ENCODE peak calls at places on chromosomes 5 and 9, in eight cellular contexts. One of them, this sample, is unnamed.
A peak's percentile ranks its signal among the peaks of the same experiment; 100 is the strongest.

GRCh38 chr5:52895572-52896296 is 93.4 kb upstream of the ITGA2 start:
- DNase-seq in PC-9: no peak
- DNase-seq in IMR-90: no peak
- DNase-seq in HCT116: no peak
- DNase-seq in fibroblast of lung: no peak
- DNase-seq in neural progenitor cell: no peak
- DNase-seq in astrocyte: no peak
- DNase-seq in uterus: no peak
- DNase-seq in this sample: no peak

GRCh38 chr9:8579661-8580060 is 780.1 kb upstream of the DMAC1 start:
- DNase-seq in neural progenitor cell: no peak
- DNase-seq in PC-9: no peak
- DNase-seq in HCT116: no peak
- DNase-seq in astrocyte: no peak
- DNase-seq in IMR-90: no peak
- DNase-seq in fibroblast of lung: no peak
- DNase-seq in uterus: no peak
- DNase-seq in this sample: no peak

GRCh38 chr5:171311698-171312083 is 2.6 kb downstream of the TLX3 start:
- DNase-seq in PC-9: no peak
- DNase-seq in uterus: no peak
- DNase-seq in fibroblast of lung: no peak
- DNase-seq in astrocyte: no peak
- DNase-seq in neural progenitor cell: no peak
- DNase-seq in HCT116: no peak
- DNase-seq in IMR-90: no peak
- DNase-seq in this sample: no peak

GRCh38 chr5:116157902-116158301 is 73.1 kb downstream of the COMMD10 start:
- DNase-seq in PC-9: no peak
- DNase-seq in fibroblast of lung: peak; percentile 41
- DNase-seq in uterus: no peak
- DNase-seq in neural progenitor cell: no peak
- DNase-seq in HCT116: no peak
- DNase-seq in IMR-90: no peak
- DNase-seq in astrocyte: peak; percentile 36
- DNase-seq in this sample: no peak

GRCh38 chr5:143836161-143836725 is 24.3 kb downstream of the HMHB1 start:
- DNase-seq in neural progenitor cell: no peak
- DNase-seq in fibroblast of lung: no peak
- DNase-seq in IMR-90: no peak
- DNase-seq in uterus: no peak
- DNase-seq in HCT116: no peak
- DNase-seq in PC-9: no peak
- DNase-seq in astrocyte: no peak
- DNase-seq in this sample: no peak

GRCh38 chr5:138969323-138970013 is 94.3 kb upstream of the LRRTM2 start:
- DNase-seq in fibroblast of lung: no peak
- DNase-seq in neural progenitor cell: no peak
- DNase-seq in HCT116: no peak
- DNase-seq in IMR-90: no peak
- DNase-seq in astrocyte: no peak
- DNase-seq in uterus: no peak
- DNase-seq in PC-9: no peak
- DNase-seq in this sample: no peak

GRCh38 chr5:10355071-10355889 is 1.8 kb downstream of the MARCHF6 start:
- DNase-seq in HCT116: no peak
- DNase-seq in neural progenitor cell: no peak
- DNase-seq in PC-9: no peak
- DNase-seq in IMR-90: peak; percentile 71
- DNase-seq in astrocyte: peak; percentile 76
- DNase-seq in uterus: no peak
- DNase-seq in fibroblast of lung: peak; percentile 85
- DNase-seq in this sample: peak; percentile 19

GRCh38 chr9:75090579-75090978 is 2.3 kb downstream of the OSTF1 start:
- DNase-seq in PC-9: no peak
- DNase-seq in uterus: no peak
- DNase-seq in neural progenitor cell: no peak
- DNase-seq in HCT116: no peak
- DNase-seq in IMR-90: no peak
- DNase-seq in fibroblast of lung: no peak
- DNase-seq in astrocyte: no peak
- DNase-seq in this sample: no peak

DNA sequence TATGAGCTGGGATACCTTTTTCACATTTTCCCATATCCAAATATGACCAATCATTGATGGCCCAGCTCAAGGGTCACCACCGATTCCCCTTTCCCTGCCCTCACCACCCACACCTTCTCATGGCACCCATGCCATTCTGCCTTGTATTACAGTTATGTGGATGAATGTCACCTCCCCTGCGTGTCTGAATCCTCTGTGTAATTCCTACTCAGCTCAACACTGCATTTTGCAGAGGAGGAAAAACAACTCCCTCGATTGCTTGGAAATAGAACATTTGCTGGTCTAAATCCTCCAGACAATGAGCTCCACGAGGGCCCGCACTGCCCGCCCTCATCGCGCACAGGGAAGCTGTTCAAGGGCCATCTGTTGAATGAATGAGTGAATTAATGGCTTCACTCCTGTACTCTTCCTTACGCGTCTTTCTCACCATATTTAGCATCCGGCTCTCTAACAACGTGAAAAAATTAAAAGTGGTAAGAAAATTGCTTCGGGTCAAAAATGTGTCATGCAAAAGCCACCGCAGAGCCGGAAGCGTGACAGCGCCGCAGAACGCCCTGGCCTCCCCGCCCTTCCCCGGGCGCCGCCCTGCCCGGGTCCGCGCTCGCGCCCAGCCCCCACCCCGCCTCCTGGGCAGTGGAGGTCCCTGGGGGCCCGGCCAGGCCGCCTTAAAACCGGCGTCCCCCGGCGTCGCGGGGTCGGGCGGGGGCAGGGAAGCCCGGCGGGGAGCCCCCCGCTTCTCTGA is 703 bp downstream of the SUSD1 start:
- DNase-seq in neural progenitor cell: peak; percentile 50
- DNase-seq in uterus: no peak
- DNase-seq in PC-9: peak; percentile 81
- DNase-seq in astrocyte: peak; percentile 18
- DNase-seq in IMR-90: peak; percentile 16
- DNase-seq in fibroblast of lung: peak; percentile 45
- DNase-seq in HCT116: no peak
- DNase-seq in this sample: no peak
- H3K27ac ChIP-seq in neural progenitor cell: no peak overlapping the region
- H3K27ac ChIP-seq in uterus: peak overlapping the region; percentile 27
- H3K27ac ChIP-seq in PC-9: peak overlapping the region; percentile 86
- H3K27ac ChIP-seq in astrocyte: no peak overlapping the region
- H3K27ac ChIP-seq in IMR-90: no peak overlapping the region
- H3K27ac ChIP-seq in fibroblast of lung: peak overlapping the region; percentile 38
- H3K27ac ChIP-seq in HCT116: peak overlapping the region; percentile 77
- H3K27ac ChIP-seq in this sample: no peak overlapping the region

GRCh38 chr9:96418920-96419690 is 935 bp upstream of the ZNF367 start:
- DNase-seq in uterus: peak; percentile 49
- DNase-seq in IMR-90: peak; percentile 13
- DNase-seq in astrocyte: no peak
- DNase-seq in HCT116: no peak
- DNase-seq in PC-9: peak; percentile 85
- DNase-seq in neural progenitor cell: peak; percentile 85
- DNase-seq in fibroblast of lung: peak; percentile 40
- DNase-seq in this sample: peak; percentile 3

GRCh38 chr9:96419691-96419969 is 1.5 kb upstream of the ZNF367 start:
- DNase-seq in neural progenitor cell: no peak
- DNase-seq in fibroblast of lung: no peak
- DNase-seq in astrocyte: no peak
- DNase-seq in uterus: no peak
- DNase-seq in PC-9: no peak
- DNase-seq in IMR-90: no peak
- DNase-seq in HCT116: no peak
- DNase-seq in this sample: no peak

GRCh38 chr9:96417051-96417586 is 1.1 kb downstream of the ZNF367 start:
- DNase-seq in PC-9: peak; percentile 86
- DNase-seq in astrocyte: peak; percentile 47
- DNase-seq in IMR-90: peak; percentile 72
- DNase-seq in fibroblast of lung: peak; percentile 74
- DNase-seq in HCT116: peak; percentile 56
- DNase-seq in uterus: peak; percentile 86
- DNase-seq in neural progenitor cell: peak; percentile 93
- DNase-seq in this sample: peak; percentile 66

GRCh38 chr9:96418074-96418919 is at the start of gene ZNF367:
- DNase-seq in HCT116: peak; percentile 90
- DNase-seq in PC-9: peak; percentile 99
- DNase-seq in neural progenitor cell: peak; percentile 98
- DNase-seq in uterus: peak; percentile 97
- DNase-seq in IMR-90: peak; percentile 95
- DNase-seq in astrocyte: peak; percentile 93
- DNase-seq in fibroblast of lung: peak; percentile 98
- DNase-seq in this sample: peak; percentile 96

DNA sequence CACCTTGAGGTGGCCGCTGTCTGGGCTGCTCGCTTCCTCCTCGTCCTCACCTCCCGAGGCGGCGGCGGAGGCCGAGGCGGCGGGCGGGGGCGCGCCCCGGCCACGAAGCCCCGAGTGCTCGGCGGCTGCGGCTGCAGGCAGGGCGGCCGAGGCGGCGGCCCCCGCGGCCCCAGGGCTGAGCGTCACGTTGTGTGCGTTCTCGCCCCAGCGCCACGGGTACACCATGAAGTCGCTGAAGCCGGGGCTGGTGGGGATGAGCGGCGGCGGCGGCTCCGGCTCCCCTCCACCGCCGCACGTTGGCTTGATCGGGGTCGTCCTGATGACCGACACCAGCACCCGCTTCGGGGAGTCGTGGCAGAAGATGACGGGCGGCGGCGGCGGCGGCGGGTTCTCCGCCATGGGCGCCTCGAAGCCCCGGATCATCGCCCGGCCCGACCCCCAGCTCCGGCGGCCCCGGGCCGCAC is 528 bp downstream of the ZNF367 start:
- DNase-seq in HCT116: no peak
- DNase-seq in uterus: no peak
- DNase-seq in IMR-90: no peak
- DNase-seq in neural progenitor cell: no peak
- DNase-seq in fibroblast of lung: no peak
- DNase-seq in astrocyte: no peak
- DNase-seq in PC-9: no peak
- DNase-seq in this sample: no peak
- H3K36me3 ChIP-seq in HCT116: no peaks in the 10 kb centered on the region
- H3K36me3 ChIP-seq in uterus: no peaks in the 10 kb centered on the region
- H3K36me3 ChIP-seq in IMR-90: no peaks in the 10 kb centered on the region
- H3K36me3 ChIP-seq in neural progenitor cell: no peaks in the 10 kb centered on the region
- H3K36me3 ChIP-seq in fibroblast of lung: no peaks in the 10 kb centered on the region
- H3K36me3 ChIP-seq in astrocyte: no peaks in the 10 kb centered on the region
- H3K36me3 ChIP-seq in PC-9: no peaks in the 10 kb centered on the region
- H3K36me3 ChIP-seq in this sample: no peaks in the 10 kb centered on the region

GRCh38 chr5:73197637-73198257 is 24.8 kb downstream of the TMEM174 start:
- DNase-seq in fibroblast of lung: no peak
- DNase-seq in HCT116: no peak
- DNase-seq in neural progenitor cell: no peak
- DNase-seq in PC-9: no peak
- DNase-seq in uterus: no peak
- DNase-seq in astrocyte: no peak
- DNase-seq in IMR-90: no peak
- DNase-seq in this sample: no peak

GRCh38 chr5:73196201-73196600 is 23.2 kb downstream of the TMEM174 start:
- DNase-seq in uterus: no peak
- DNase-seq in IMR-90: no peak
- DNase-seq in PC-9: no peak
- DNase-seq in fibroblast of lung: no peak
- DNase-seq in neural progenitor cell: no peak
- DNase-seq in astrocyte: no peak
- DNase-seq in HCT116: no peak
- DNase-seq in this sample: no peak

GRCh38 chr5:73199671-73200070 is 26.7 kb downstream of the TMEM174 start:
- DNase-seq in IMR-90: no peak
- DNase-seq in HCT116: no peak
- DNase-seq in uterus: no peak
- DNase-seq in PC-9: no peak
- DNase-seq in fibroblast of lung: no peak
- DNase-seq in astrocyte: peak; percentile 8
- DNase-seq in neural progenitor cell: no peak
- DNase-seq in this sample: no peak

GRCh38 chr5:73201547-73202513 is 28.8 kb downstream of the TMEM174 start:
- DNase-seq in astrocyte: peak; percentile 32
- DNase-seq in uterus: peak; percentile 39
- DNase-seq in neural progenitor cell: peak; percentile 85
- DNase-seq in IMR-90: peak; percentile 47
- DNase-seq in HCT116: peak; percentile 78
- DNase-seq in PC-9: peak; percentile 70
- DNase-seq in fibroblast of lung: peak; percentile 53
- DNase-seq in this sample: peak; percentile 53

DNA sequence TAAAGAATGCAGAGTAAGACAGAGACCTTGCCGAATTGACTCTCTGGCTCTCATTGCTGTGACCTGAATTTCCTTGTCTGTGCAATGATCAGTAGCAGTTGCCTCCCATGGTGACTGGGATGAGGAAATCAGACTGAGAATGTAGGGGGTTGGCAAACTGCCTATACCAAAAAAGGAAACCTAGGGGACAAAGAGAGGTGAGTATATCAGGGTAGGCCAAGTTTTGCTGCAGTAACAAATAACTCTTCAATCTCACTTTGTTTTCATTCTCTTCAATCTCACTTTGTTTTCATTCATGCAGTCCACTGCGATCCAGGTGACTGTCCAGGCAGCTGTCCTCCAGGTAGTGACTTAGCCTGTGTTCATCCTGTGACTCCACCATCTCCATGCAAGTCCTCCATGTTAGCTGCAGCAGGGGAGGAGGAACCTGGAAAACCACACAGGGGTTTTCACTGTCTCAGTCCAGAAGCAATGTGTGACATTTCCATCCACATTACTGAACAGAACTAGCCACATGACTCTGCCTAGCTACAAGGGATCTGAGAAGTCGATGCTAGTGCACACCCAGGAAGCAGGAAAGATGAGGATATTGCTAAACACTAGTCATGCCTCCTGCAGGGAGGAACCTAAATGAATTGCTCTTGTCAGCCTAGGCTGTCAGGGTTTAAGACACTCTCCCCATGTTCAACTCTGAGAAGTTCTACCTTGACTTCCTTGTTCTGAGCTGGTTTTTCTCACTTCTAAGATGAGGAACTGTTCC is 26.0 kb downstream of the TMEM174 start:
- DNase-seq in uterus: no peak
- DNase-seq in IMR-90: no peak
- DNase-seq in PC-9: no peak
- DNase-seq in HCT116: no peak
- DNase-seq in fibroblast of lung: no peak
- DNase-seq in astrocyte: no peak
- DNase-seq in neural progenitor cell: no peak
- DNase-seq in this sample: no peak
- H3K27me3 ChIP-seq in uterus: no peaks in the 10 kb centered on the region
- H3K27me3 ChIP-seq in IMR-90: peaks cover 29% of the 10 kb centered on the region
- H3K27me3 ChIP-seq in PC-9: no peaks in the 10 kb centered on the region
- H3K27me3 ChIP-seq in HCT116: no peaks in the 10 kb centered on the region
- H3K27me3 ChIP-seq in fibroblast of lung: peaks cover 36% of the 10 kb centered on the region
- H3K27me3 ChIP-seq in astrocyte: peaks cover 11% of the 10 kb centered on the region
- H3K27me3 ChIP-seq in neural progenitor cell: peaks cover 13% of the 10 kb centered on the region
- H3K27me3 ChIP-seq in this sample: no peaks in the 10 kb centered on the region

GRCh38 chr9:137969008-137969407 is 91.4 kb downstream of the CACNA1B start:
- DNase-seq in IMR-90: no peak
- DNase-seq in neural progenitor cell: no peak
- DNase-seq in PC-9: no peak
- DNase-seq in astrocyte: no peak
- DNase-seq in uterus: no peak
- DNase-seq in HCT116: no peak
- DNase-seq in fibroblast of lung: no peak
- DNase-seq in this sample: no peak

GRCh38 chr9:137968235-137968634 is 90.7 kb downstream of the CACNA1B start:
- DNase-seq in HCT116: no peak
- DNase-seq in PC-9: no peak
- DNase-seq in uterus: no peak
- DNase-seq in neural progenitor cell: peak; percentile 46
- DNase-seq in IMR-90: no peak
- DNase-seq in fibroblast of lung: no peak
- DNase-seq in astrocyte: no peak
- DNase-seq in this sample: no peak

GRCh38 chr9:137970686-137971476 is 93.3 kb downstream of the CACNA1B start:
- DNase-seq in HCT116: no peak
- DNase-seq in astrocyte: no peak
- DNase-seq in fibroblast of lung: no peak
- DNase-seq in IMR-90: no peak
- DNase-seq in PC-9: no peak
- DNase-seq in neural progenitor cell: no peak
- DNase-seq in uterus: no peak
- DNase-seq in this sample: no peak

GRCh38 chr9:137970098-137970497 is 92.5 kb downstream of the CACNA1B start:
- DNase-seq in neural progenitor cell: no peak
- DNase-seq in PC-9: no peak
- DNase-seq in HCT116: no peak
- DNase-seq in IMR-90: no peak
- DNase-seq in astrocyte: no peak
- DNase-seq in uterus: no peak
- DNase-seq in fibroblast of lung: no peak
- DNase-seq in this sample: no peak

GRCh38 chr9:137969685-137970084 is 92.1 kb downstream of the CACNA1B start:
- DNase-seq in uterus: no peak
- DNase-seq in HCT116: no peak
- DNase-seq in neural progenitor cell: no peak
- DNase-seq in PC-9: no peak
- DNase-seq in astrocyte: no peak
- DNase-seq in IMR-90: no peak
- DNase-seq in fibroblast of lung: no peak
- DNase-seq in this sample: no peak
- H3K27ac ChIP-seq in uterus: no peak overlapping the region
- H3K27ac ChIP-seq in HCT116: no peak overlapping the region
- H3K27ac ChIP-seq in neural progenitor cell: no peak overlapping the region
- H3K27ac ChIP-seq in PC-9: no peak overlapping the region
- H3K27ac ChIP-seq in astrocyte: no peak overlapping the region
- H3K27ac ChIP-seq in IMR-90: no peak overlapping the region
- H3K27ac ChIP-seq in fibroblast of lung: no peak overlapping the region
- H3K27ac ChIP-seq in this sample: no peak overlapping the region